ENCODE peak calls at places on chromosome 1, in eight cellular contexts. U is heart right ventricle; N is stimulated activated CD4-positive, alpha-beta T cell treated with anti-CD3 and anti-CD28 coated beads, Interleukin-12 subunit alpha, Interleukin-12 subunit beta, amount 100 ng/mL, for 48 hours; L is fibroblast of lung; R is NCI-H1048; P is G401; Y is Caki2; G is thoracic aorta. Z is an unnamed sample.

GRCh38 chr1:109252893-109253802 is 3.8 kb downstream of the CELSR2 start:
- DNase-seq in P (peak; percentile 77), G (no peak), N (no peak), Y (peak; percentile 73), L (peak; percentile 13), R (no peak), U (no peak), Z (peak; percentile 26)

GRCh38 chr1:84122780-84123382 is 21.2 kb upstream of the PRKACB start:
- DNase-seq in U (peak; percentile 13), L (peak; percentile 74), Y (no peak), N (peak; percentile 37), P (peak; percentile 72), G (peak; percentile 6), R (peak; percentile 18), Z (peak; percentile 56)

GRCh38 chr1:115343200-115343737 is 5.2 kb upstream of the NGF start:
- DNase-seq in G (no peak), P (no peak), U (no peak), R (no peak), N (no peak), L (no peak), Y (no peak), Z (no peak)

GRCh38 chr1:5810131-5810530 is 182.1 kb downstream of the NPHP4 start:
- DNase-seq in N (no peak), G (no peak), L (no peak), R (no peak), Y (no peak), U (no peak), P (no peak), Z (no peak)

GRCh38 chr1:53370369-53370961 is 42.6 kb upstream of the LRP8 start:
- DNase-seq in G (no peak), Y (no peak), U (no peak), R (no peak), L (no peak), N (no peak), P (no peak), Z (no peak)

GRCh38 chr1:228307218-228308023 is 99.2 kb downstream of the TRIM11 start:
- DNase-seq in L (no peak), R (no peak), N (no peak), P (no peak), Y (no peak), U (no peak), G (no peak), Z (no peak)

GRCh38 chr1:233289676-233290075 is 5.8 kb downstream of the PCNX2 start:
- DNase-seq in G (no peak), U (no peak), Y (no peak), N (no peak), L (no peak), P (peak; percentile 53), R (no peak), Z (peak; percentile 79)

GRCh38 chr1:245216356-245217110 is 61.7 kb downstream of the KIF26B start:
- DNase-seq in P (peak; percentile 44), R (no peak), N (no peak), L (no peak), Y (no peak), G (no peak), U (no peak), Z (no peak)

GRCh38 chr1:3364526-3364925 is 89.9 kb upstream of the ARHGEF16 start:
- DNase-seq in U (no peak), N (no peak), R (no peak), L (no peak), Y (no peak), G (no peak), P (no peak), Z (no peak)

GRCh38 chr1:170765712-170766330 is 101.9 kb downstream of the PRRX1 start:
- DNase-seq in L (peak; percentile 74), N (no peak), P (peak; percentile 31), Y (peak; percentile 14), R (no peak), G (no peak), U (no peak), Z (no peak)

GRCh38 chr1:172373864-172374263 is 46.6 kb upstream of the C1orf105 start:
- DNase-seq in N (no peak), Y (no peak), U (no peak), R (no peak), G (no peak), L (peak; percentile 34), P (no peak), Z (no peak)

GRCh38 chr1:182293119-182293589 is 98.4 kb downstream of the GLUL start:
- DNase-seq in N (no peak), G (no peak), R (no peak), L (no peak), Y (no peak), P (no peak), U (no peak), Z (no peak)

GRCh38 chr1:119659628-119660027 is 11.6 kb upstream of the ZNF697 start:
- DNase-seq in L (peak; percentile 66), G (no peak), U (peak; percentile 34), P (no peak), Y (no peak), R (no peak), N (no peak), Z (no peak)

GRCh38 chr1:246617156-246617555 is 50.9 kb downstream of the CNST start:
- DNase-seq in U (no peak), Y (no peak), N (no peak), P (no peak), G (no peak), R (no peak), L (no peak), Z (no peak)

GRCh38 chr1:112318698-112319370 is 77.2 kb upstream of the CTTNBP2NL start:
- DNase-seq in L (peak; percentile 30), P (no peak), N (no peak), G (no peak), Y (no peak), R (no peak), U (no peak), Z (no peak)